ENCODE peak calls at places on chromosomes 13 and 19, in nine cellular contexts. Q is lower leg skin, J is mesothelial cell of epicardium, A is upper lobe of right lung, C is GM23338, K is endothelial cell, D is pancreas, S is glutamatergic neuron, G is adrenal gland. O is an unnamed sample.

GRCh38 chr19:19514881-19515763 is at the start of gene TSSK6:
- DNase-seq in Q (no peak), J (no peak), A (no peak), C (no peak), K (no peak), D (no peak), S (no peak), G (no peak), O (no peak)

GRCh38 chr13:114130708-114131580 is 1.5 kb downstream of the RASA3 start:
- DNase-seq in Q (no peak), J (no peak), A (no peak), C (peak), K (peak), D (no peak), S (peak), G (peak), O (no peak)

GRCh38 chr19:9885077-9885552 is 50.0 kb downstream of the PIN1 start:
- DNase-seq in Q (no peak), J (no peak), A (no peak), C (peak), K (peak), D (no peak), S (no peak), G (peak), O (no peak)

GRCh38 chr13:72561791-72562190 is 165.6 kb downstream of the MZT1 start:
- DNase-seq in Q (no peak), J (no peak), A (no peak), C (no peak), K (no peak), D (no peak), S (no peak), G (peak), O (no peak)

GRCh38 chr13:90551253-90551652 is 796.2 kb upstream of the MIR17HG start:
- DNase-seq in Q (no peak), J (no peak), A (no peak), C (no peak), K (no peak), D (no peak), S (no peak), G (no peak), O (no peak)

GRCh38 chr13:49933511-49933910 is 2.6 kb downstream of the SPRYD7 start:
- DNase-seq in Q (no peak), J (no peak), A (no peak), C (no peak), K (no peak), D (no peak), S (no peak), G (no peak), O (no peak)

GRCh38 chr13:40152145-40152544 is 496.7 kb downstream of the COG6 start:
- DNase-seq in Q (no peak), J (no peak), A (no peak), C (no peak), K (no peak), D (no peak), S (no peak), G (no peak), O (peak)

GRCh38 chr13:29978211-29978610 is 127.8 kb upstream of the UBL3 start:
- DNase-seq in Q (no peak), J (no peak), A (no peak), C (no peak), K (no peak), D (no peak), S (no peak), G (no peak), O (no peak)

GRCh38 chr19:39125199-39125553 is 410 bp upstream of the PAK4 start:
- DNase-seq in Q (no peak), J (no peak), A (no peak), C (no peak), K (no peak), D (no peak), S (no peak), G (no peak), O (no peak)

GRCh38 chr13:93201992-93202558 is 24.5 kb upstream of the GPC6 start:
- DNase-seq in Q (no peak), J (no peak), A (no peak), C (no peak), K (no peak), D (no peak), S (no peak), G (no peak), O (no peak)

GRCh38 chr19:9937001-9937411 is 691 bp upstream of the OLFM2 start:
- DNase-seq in Q (no peak), J (no peak), A (no peak), C (peak), K (no peak), D (no peak), S (no peak), G (no peak), O (no peak)

GRCh38 chr13:113982296-113982661 is 8.4 kb upstream of the C13orf46 start:
- DNase-seq in Q (peak), J (peak), A (peak), C (no peak), K (no peak), D (peak), S (no peak), G (no peak), O (no peak)

GRCh38 chr13:62931901-62932883 is 1516.5 kb upstream of the PCDH20 start:
- DNase-seq in Q (no peak), J (no peak), A (no peak), C (no peak), K (no peak), D (no peak), S (no peak), G (no peak), O (no peak)

GRCh38 chr13:46569471-46569870 is 16.5 kb downstream of the LRCH1 start:
- DNase-seq in Q (no peak), J (no peak), A (no peak), C (no peak), K (no peak), D (no peak), S (no peak), G (no peak), O (no peak)

GRCh38 chr19:14871619-14872230 is 14.2 kb downstream of the OR7A17 start:
- DNase-seq in Q (no peak), J (no peak), A (no peak), C (peak), K (no peak), D (no peak), S (no peak), G (no peak), O (no peak)

GRCh38 chr13:30792257-30793000 is 57.1 kb downstream of the ALOX5AP start:
- DNase-seq in Q (peak), J (no peak), A (peak), C (peak), K (no peak), D (peak), S (peak), G (peak), O (peak)

GRCh38 chr13:48783831-48784230 is 130.1 kb downstream of the CYSLTR2 start:
- DNase-seq in Q (no peak), J (no peak), A (no peak), C (no peak), K (no peak), D (no peak), S (no peak), G (no peak), O (no peak)

GRCh38 chr19:39829702-39830275 is 4.2 kb downstream of the DYRK1B start:
- DNase-seq in Q (no peak), J (no peak), A (no peak), C (no peak), K (no peak), D (no peak), S (no peak), G (no peak), O (no peak)

GRCh38 chr19:45245334-45245787 is at the start of gene EXOC3L2:
- DNase-seq in Q (no peak), J (no peak), A (no peak), C (no peak), K (no peak), D (no peak), S (no peak), G (peak), O (no peak)

GRCh38 chr13:42279080-42279479 is 7.1 kb downstream of the AKAP11 start:
- DNase-seq in Q (no peak), J (no peak), A (no peak), C (no peak), K (no peak), D (no peak), S (no peak), G (no peak), O (no peak)

GRCh38 chr19:51542699-51543098 is 11.2 kb upstream of the SIGLEC6 start:
- DNase-seq in Q (no peak), J (no peak), A (no peak), C (no peak), K (no peak), D (no peak), S (no peak), G (no peak), O (no peak)

GRCh38 chr19:38869836-38870607 is 8.1 kb downstream of the RINL start:
- DNase-seq in Q (peak), J (peak), A (peak), C (peak), K (peak), D (peak), S (peak), G (peak), O (no peak)

GRCh38 chr19:8209111-8209964 is at the start of gene CERS4:
- DNase-seq in Q (peak), J (peak), A (peak), C (peak), K (peak), D (peak), S (peak), G (peak), O (peak)

GRCh38 chr13:96034662-96035061 is 18.5 kb downstream of the UGGT2 start:
- DNase-seq in Q (no peak), J (no peak), A (no peak), C (no peak), K (no peak), D (peak), S (no peak), G (no peak), O (no peak)

GRCh38 chr13:97333983-97334382 is 100.0 kb upstream of the RAP2A start:
- DNase-seq in Q (no peak), J (no peak), A (no peak), C (no peak), K (no peak), D (no peak), S (no peak), G (no peak), O (no peak)

GRCh38 chr19:44585371-44586141 is 27.8 kb upstream of the IGSF23 start:
- DNase-seq in Q (peak), J (no peak), A (no peak), C (no peak), K (no peak), D (no peak), S (no peak), G (peak), O (no peak)

GRCh38 chr13:49058761-49059160 is 83.0 kb downstream of the FNDC3A start:
- DNase-seq in Q (no peak), J (no peak), A (no peak), C (no peak), K (no peak), D (no peak), S (no peak), G (no peak), O (no peak)

GRCh38 chr13:107576430-107576829 is 638.9 kb downstream of the LIG4 start:
- DNase-seq in Q (no peak), J (no peak), A (no peak), C (no peak), K (no peak), D (no peak), S (no peak), G (no peak), O (no peak)

GRCh38 chr19:44657211-44657921 is 13.7 kb downstream of the PVR start:
- DNase-seq in Q (peak), J (peak), A (peak), C (peak), K (peak), D (peak), S (peak), G (peak), O (peak)

GRCh38 chr13:97004096-97004876 is 10.0 kb upstream of the OXGR1 start:
- DNase-seq in Q (no peak), J (no peak), A (no peak), C (no peak), K (no peak), D (no peak), S (no peak), G (no peak), O (no peak)

GRCh38 chr19:2867025-2867991 is at the start of gene ZNF556:
- DNase-seq in Q (no peak), J (no peak), A (no peak), C (peak), K (no peak), D (no peak), S (no peak), G (no peak), O (no peak)

GRCh38 chr19:40453151-40453735 is 9.1 kb upstream of the SERTAD3 start:
- DNase-seq in Q (no peak), J (no peak), A (no peak), C (no peak), K (no peak), D (no peak), S (no peak), G (no peak), O (no peak)

GRCh38 chr19:10353793-10354391 is 14.5 kb upstream of the ICAM3 start:
- DNase-seq in Q (no peak), J (peak), A (no peak), C (peak), K (peak), D (no peak), S (peak), G (peak), O (peak)

GRCh38 chr13:25171517-25172302 is at the start of gene AMER2:
- DNase-seq in Q (no peak), J (peak), A (no peak), C (peak), K (peak), D (peak), S (peak), G (peak), O (no peak)

GRCh38 chr19:13008926-13009787 is 13.9 kb downstream of the NFIX start:
- DNase-seq in Q (no peak), J (no peak), A (no peak), C (peak), K (no peak), D (no peak), S (no peak), G (no peak), O (no peak)
- TF ChIP-seq CTCF in Q (no peak), J (no peak), A (no peak), C (no peak), K (no peak), D (no peak), S (no peak), G (no peak), O (no peak)

DNA sequence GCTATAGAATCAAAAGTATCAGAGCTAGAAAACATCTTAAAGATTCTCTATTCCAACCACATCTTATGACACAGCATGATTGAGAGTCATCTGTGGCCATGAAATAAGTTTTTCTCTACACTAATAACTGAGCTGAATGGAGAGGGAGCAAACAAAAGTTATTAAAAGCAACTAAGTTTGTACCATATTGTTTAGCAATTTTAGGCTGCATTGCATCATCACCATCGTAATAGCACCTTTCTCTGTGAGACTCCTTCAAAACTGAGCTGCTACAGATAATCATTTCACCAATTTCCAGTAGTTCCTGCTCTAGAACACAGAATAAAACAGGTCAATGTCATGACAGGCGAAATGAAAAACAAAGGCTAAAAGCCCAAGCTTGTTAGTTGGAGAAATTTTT is 1183.9 kb downstream of the DIAPH3 start:
- DNase-seq in Q (no peak), J (no peak), A (no peak), C (no peak), K (no peak), D (no peak), S (no peak), G (no peak), O (no peak)
- TF ChIP-seq CTCF in Q (no peak), J (no peak), A (no peak), C (no peak), K (no peak), D (no peak), S (no peak), G (no peak), O (no peak)

DNA sequence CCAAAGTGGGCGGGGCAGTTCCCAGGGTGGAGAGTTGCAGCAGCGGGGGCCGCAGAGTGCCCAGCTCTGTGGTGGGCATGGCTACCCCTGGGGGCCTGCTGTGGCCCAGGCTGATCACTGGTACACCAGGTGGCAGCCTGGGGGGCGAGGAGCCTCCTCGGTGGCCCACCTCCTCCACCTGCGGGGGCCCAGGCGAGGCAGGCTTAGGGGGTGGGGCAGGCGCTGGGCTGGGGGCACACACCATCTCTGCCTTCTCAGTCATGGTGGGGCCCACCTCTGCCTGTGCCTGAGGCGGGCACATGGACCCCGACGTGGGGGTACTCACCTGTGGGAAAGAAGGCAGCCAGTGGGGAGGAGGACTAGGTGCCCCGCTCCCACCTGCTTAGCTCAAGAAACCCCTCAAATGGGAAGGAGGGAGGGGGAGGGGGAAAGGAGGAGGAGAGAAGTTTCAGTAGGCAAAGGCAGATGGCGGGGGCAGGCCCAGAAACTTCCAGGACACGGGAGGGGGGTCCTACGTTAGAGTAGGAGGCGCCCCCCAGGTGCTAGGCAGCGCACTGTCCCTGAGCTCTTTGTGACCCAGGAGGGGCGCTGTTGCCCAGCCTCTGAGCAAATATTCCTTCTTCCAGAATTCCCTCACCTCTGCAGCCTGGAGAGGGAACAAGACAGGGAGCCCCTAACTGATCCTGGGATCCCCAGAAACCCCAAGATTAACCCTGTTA is 1.6 kb downstream of the LYL1 start:
- DNase-seq in Q (peak), J (no peak), A (no peak), C (peak), K (no peak), D (no peak), S (no peak), G (no peak), O (no peak)
- TF ChIP-seq CTCF in Q (no peak), J (no peak), A (peak), C (peak), K (peak), D (no peak), S (no peak), G (no peak), O (no peak)

GRCh38 chr19:11408591-11408990 is 10.5 kb downstream of the RGL3 start:
- DNase-seq in Q (no peak), J (no peak), A (no peak), C (no peak), K (no peak), D (no peak), S (no peak), G (no peak), O (no peak)

GRCh38 chr19:11410682-11411081 is 8.4 kb downstream of the RGL3 start:
- DNase-seq in Q (no peak), J (no peak), A (no peak), C (no peak), K (no peak), D (no peak), S (no peak), G (no peak), O (no peak)

GRCh38 chr19:11401808-11402543 is 17.1 kb downstream of the RGL3 start:
- DNase-seq in Q (no peak), J (no peak), A (no peak), C (no peak), K (no peak), D (no peak), S (no peak), G (no peak), O (no peak)

GRCh38 chr19:11404588-11405258 is 14.4 kb downstream of the RGL3 start:
- DNase-seq in Q (no peak), J (no peak), A (no peak), C (no peak), K (no peak), D (no peak), S (no peak), G (peak), O (no peak)

GRCh38 chr19:11405846-11406643 is 13.1 kb downstream of the RGL3 start:
- DNase-seq in Q (no peak), J (no peak), A (no peak), C (peak), K (peak), D (no peak), S (no peak), G (no peak), O (no peak)
- TF ChIP-seq CTCF in Q (no peak), J (no peak), A (no peak), C (peak), K (no peak), D (no peak), S (no peak), G (peak), O (no peak)

DNA sequence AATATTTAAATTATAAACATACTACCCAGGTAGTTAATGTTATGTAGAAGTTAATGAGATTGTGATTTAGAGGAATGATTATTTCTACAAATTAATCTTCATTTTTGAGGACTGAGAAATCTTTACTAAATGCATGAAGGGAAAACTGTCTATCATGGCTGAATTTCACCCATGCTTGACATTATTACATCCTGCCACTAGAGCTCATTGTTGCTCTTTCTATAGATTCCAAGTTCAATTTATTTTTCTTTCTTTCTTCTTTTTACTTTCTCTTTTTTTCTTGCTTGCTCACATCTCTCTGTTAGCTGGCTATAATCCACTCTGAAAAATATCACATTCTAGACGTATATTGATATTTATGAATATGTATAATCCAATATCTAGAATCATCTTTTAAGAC is 505.0 kb upstream of the KLHL1 start:
- DNase-seq in Q (no peak), J (no peak), A (no peak), C (peak), K (no peak), D (no peak), S (no peak), G (no peak), O (no peak)
- TF ChIP-seq CTCF in Q (no peak), J (peak), A (no peak), C (peak), K (peak), D (no peak), S (peak), G (no peak), O (no peak)

DNA sequence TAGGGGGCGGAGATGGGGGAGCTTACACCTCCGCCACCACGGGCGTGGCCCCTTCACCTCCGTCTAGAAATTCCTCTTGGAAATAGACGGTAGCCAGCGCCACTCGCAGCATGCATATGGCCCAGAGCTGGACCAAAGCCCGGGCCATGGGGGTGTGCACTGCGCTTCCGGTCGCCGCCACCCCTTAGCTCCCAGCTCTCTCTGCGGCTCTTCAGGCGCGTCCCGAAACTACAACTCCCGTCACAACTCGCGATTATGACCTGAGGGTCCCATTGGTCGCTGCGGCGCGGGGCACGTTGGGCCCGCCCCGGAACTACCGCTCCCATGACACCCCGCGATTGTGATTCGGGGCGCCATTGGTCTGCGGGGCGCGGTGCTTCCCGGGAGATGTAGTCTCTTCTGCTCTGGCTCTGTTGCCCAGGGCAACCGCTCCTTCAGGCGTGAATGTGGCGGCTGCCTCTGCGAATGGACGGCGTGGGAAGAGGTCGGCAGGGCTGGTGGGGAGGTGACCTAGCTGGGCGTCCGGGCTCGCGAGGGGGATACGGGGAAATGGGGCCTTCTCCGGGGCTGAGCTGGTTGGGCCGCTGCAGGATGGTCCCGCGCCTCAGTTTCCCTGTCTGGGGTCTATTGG is at the start of the genes C19orf44 and CALR3:
- DNase-seq in Q (peak), J (peak), A (peak), C (peak), K (peak), D (peak), S (peak), G (peak), O (peak)
- TF ChIP-seq CTCF in Q (no peak), J (no peak), A (peak), C (no peak), K (no peak), D (peak), S (no peak), G (peak), O (no peak)

O was measured in Calu3.